ENCODE peak calls at places on chromosomes 16 and 17, in four cellular contexts. N is uterus, B is hepatocyte, W is body of pancreas. O is an unnamed sample. For H3K27me3, the result is how much of the 10 kb centered on the place peaks cover.

GRCh38 chr16:89343501-89344291 is 126.2 kb downstream of the ZNF778 start:
- DNase-seq in B (peak), W (no peak), N (no peak), O (no peak)

GRCh38 chr16:12231666-12232065 is 255.1 kb downstream of the SNX29 start:
- DNase-seq in N (no peak), B (no peak), W (no peak), O (no peak)

GRCh38 chr16:66740010-66740409 is 11.4 kb downstream of the DYNC1LI2 start:
- DNase-seq in B (peak), W (peak), N (no peak), O (peak)

GRCh38 chr16:70252355-70252988 is 732 bp upstream of the EXOSC6 start:
- DNase-seq in N (no peak), W (no peak), B (no peak), O (no peak)

GRCh38 chr17:21124096-21124495 is 2.7 kb upstream of the DHRS7B start:
- DNase-seq in N (no peak), W (no peak), B (no peak), O (no peak)

GRCh38 chr17:65181237-65182061 is 44.3 kb downstream of the RGS9 start:
- DNase-seq in B (no peak), N (no peak), W (no peak), O (no peak)

GRCh38 chr17:66272699-66273390 is 29.6 kb upstream of the PRKCA start:
- DNase-seq in W (no peak), B (no peak), N (no peak), O (no peak)

GRCh38 chr17:57869599-57870282 is 19.9 kb upstream of the MRPS23 start:
- DNase-seq in W (no peak), N (no peak), B (peak), O (no peak)

GRCh38 chr17:4739122-4740024 is at the start of the genes CXCL16 and ZMYND15:
- DNase-seq in B (peak), N (peak), W (peak), O (peak)

GRCh38 chr17:57834146-57834741 is 15.6 kb downstream of the MRPS23 start:
- DNase-seq in W (peak), N (no peak), B (no peak), O (peak)

GRCh38 chr16:20901441-20902112 is 1.0 kb downstream of the LYRM1 start:
- DNase-seq in B (peak), W (peak), N (peak), O (peak)

GRCh38 chr16:49036126-49036525 is 245.5 kb downstream of the CBLN1 start:
- DNase-seq in B (no peak), W (no peak), N (no peak), O (no peak)

GRCh38 chr17:37092041-37092440 is 143.3 kb downstream of the AATF start:
- DNase-seq in W (no peak), N (no peak), B (peak), O (peak)

GRCh38 chr16:27899736-27900135 is 163.8 kb downstream of the GSG1L start:
- DNase-seq in W (no peak), N (no peak), B (no peak), O (no peak)

GRCh38 chr16:49015189-49015540 is 266.5 kb downstream of the CBLN1 start:
- DNase-seq in B (no peak), N (no peak), W (no peak), O (no peak)

GRCh38 chr16:54342966-54343365 is 56.4 kb upstream of the IRX3 start:
- DNase-seq in W (no peak), N (no peak), B (no peak), O (no peak)

GRCh38 chr16:84629580-84629979 is 11.7 kb upstream of the COTL1 start:
- DNase-seq in N (no peak), B (no peak), W (no peak), O (no peak)

GRCh38 chr17:64354396-64354795 is 36.3 kb downstream of the PECAM1 start:
- DNase-seq in N (no peak), W (no peak), B (no peak), O (no peak)

GRCh38 chr17:56289321-56289720 is 136.0 kb downstream of the ANKFN1 start:
- DNase-seq in N (no peak), B (no peak), W (no peak), O (no peak)

GRCh38 chr17:879546-879945 is 97.4 kb downstream of the MRM3 start:
- DNase-seq in N (peak), B (peak), W (peak), O (peak)

GRCh38 chr16:78900039-78900811 is 700.3 kb downstream of the MAF start:
- DNase-seq in W (no peak), B (no peak), N (no peak), O (no peak)

GRCh38 chr17:19384723-19385391 is 2.1 kb downstream of the MFAP4 start:
- DNase-seq in N (peak), B (peak), W (no peak), O (no peak)

GRCh38 chr17:61159415-61159814 is 240.2 kb upstream of the TBX2 start:
- DNase-seq in B (no peak), W (no peak), N (no peak), O (no peak)

GRCh38 chr16:29816694-29817441 is 916 bp downstream of the PAGR1 start:
- DNase-seq in B (peak), N (peak), W (peak), O (peak)

GRCh38 chr17:48510761-48511604 is 19.8 kb downstream of the HOXB1 start:
- DNase-seq in N (no peak), B (no peak), W (no peak), O (no peak)

GRCh38 chr17:78001182-78001581 is 42.7 kb downstream of the TNRC6C start:
- DNase-seq in N (no peak), B (no peak), W (no peak), O (no peak)

GRCh38 chr17:63116967-63117366 is 150.9 kb downstream of the TANC2 start:
- DNase-seq in N (no peak), W (no peak), B (peak), O (no peak)

GRCh38 chr16:79372504-79373184 is 227.9 kb downstream of the MAF start:
- DNase-seq in W (no peak), N (peak), B (peak), O (no peak)

GRCh38 chr16:48169896-48170295 is 14.1 kb upstream of the ABCC12 start:
- DNase-seq in N (no peak), B (no peak), W (no peak), O (no peak)

GRCh38 chr16:6081320-6081976 is 983.9 kb upstream of the EEF2KMT start:
- DNase-seq in N (no peak), B (peak), W (peak), O (peak)

GRCh38 chr17:1399366-1399678 is 700 bp downstream of the YWHAE start:
- DNase-seq in B (peak), W (no peak), N (no peak), O (no peak)

GRCh38 chr17:81680150-81680549 is 3.4 kb downstream of the ARL16 start:
- DNase-seq in B (no peak), N (no peak), W (no peak), O (no peak)

DNA sequence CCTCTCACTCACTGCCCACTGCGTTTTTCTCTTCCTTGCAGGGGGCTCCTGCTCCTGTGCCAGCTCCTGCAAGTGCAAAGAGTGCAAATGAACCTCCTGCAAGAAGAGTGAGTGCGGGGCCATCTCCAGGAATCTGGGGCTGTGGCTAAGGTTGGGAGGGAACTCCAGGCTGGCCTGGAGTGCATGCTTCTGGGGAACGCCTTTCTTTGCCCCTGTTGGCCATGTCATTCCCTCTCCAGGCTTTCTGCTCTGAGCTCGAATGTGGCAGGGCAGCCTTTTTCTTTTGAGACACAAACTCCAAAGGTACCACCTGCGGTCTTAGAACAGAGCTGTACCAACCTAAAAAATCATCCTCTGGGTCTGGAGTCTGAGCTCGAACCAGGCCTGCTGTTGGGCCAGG is 7.4 kb upstream of the MT1E start:
- DNase-seq in N (no peak), B (no peak), W (no peak), O (no peak)
- H3K27me3 ChIP-seq in N (under half), B (under half), W (under half), O (under half)

DNA sequence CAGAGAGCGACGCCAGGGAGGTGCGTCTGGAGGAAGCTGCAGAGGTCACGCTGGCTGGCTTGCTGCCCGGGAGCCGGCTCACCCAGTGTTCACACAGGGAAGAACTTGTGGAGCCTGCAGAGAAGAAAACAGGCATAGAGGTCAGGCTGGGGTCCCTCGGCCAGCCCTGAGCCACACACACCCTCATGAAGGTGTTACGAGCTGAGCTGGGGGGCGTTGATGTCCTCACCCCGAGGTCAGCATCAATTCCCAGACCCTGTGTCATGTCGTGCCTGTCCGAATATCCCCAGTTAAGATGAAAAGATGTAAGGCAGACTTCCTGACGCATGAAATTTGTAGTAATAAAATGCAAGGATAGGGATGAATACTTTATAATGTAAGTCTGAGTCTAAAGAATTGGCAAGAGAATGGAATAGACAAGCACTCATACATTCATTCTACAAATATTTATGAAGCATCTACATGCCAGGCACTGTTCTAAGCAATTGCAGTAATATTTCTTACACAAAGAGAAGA is 77.1 kb downstream of the USP31 start:
- DNase-seq in W (no peak), B (no peak), N (peak), O (peak)
- H3K27ac ChIP-seq in W (no peak), B (no peak), N (peak), O (no peak)

GRCh38 chr17:32523827-32524552 is 37.2 kb downstream of the CDK5R1 start:
- DNase-seq in W (no peak), B (no peak), N (no peak), O (peak)

GRCh38 chr17:32525116-32525515 is 38.3 kb downstream of the CDK5R1 start:
- DNase-seq in W (no peak), N (no peak), B (no peak), O (no peak)

GRCh38 chr17:32520737-32521399 is 34.1 kb downstream of the CDK5R1 start:
- DNase-seq in B (no peak), W (no peak), N (no peak), O (no peak)

GRCh38 chr17:32519769-32520701 is 33.2 kb downstream of the CDK5R1 start:
- DNase-seq in B (peak), N (no peak), W (no peak), O (peak)

GRCh38 chr17:32523017-32523680 is 36.4 kb downstream of the CDK5R1 start:
- DNase-seq in B (no peak), W (no peak), N (no peak), O (peak)
- H3K4me3 ChIP-seq in B (no peak), W (no peak), N (no peak), O (no peak)

GRCh38 chr17:75785770-75786538 is 1.3 kb downstream of the UNK start:
- DNase-seq in N (no peak), W (no peak), B (no peak), O (no peak)
- H3K27me3 ChIP-seq in N (under half), W (under half), B (under half), O (under half)

GRCh38 chr17:7218166-7218565 is 1.5 kb downstream of the DLG4 start:
- DNase-seq in B (no peak), W (no peak), N (no peak), O (no peak)
- H3K27ac ChIP-seq in B (peak), W (no peak), N (peak), O (peak)

DNA sequence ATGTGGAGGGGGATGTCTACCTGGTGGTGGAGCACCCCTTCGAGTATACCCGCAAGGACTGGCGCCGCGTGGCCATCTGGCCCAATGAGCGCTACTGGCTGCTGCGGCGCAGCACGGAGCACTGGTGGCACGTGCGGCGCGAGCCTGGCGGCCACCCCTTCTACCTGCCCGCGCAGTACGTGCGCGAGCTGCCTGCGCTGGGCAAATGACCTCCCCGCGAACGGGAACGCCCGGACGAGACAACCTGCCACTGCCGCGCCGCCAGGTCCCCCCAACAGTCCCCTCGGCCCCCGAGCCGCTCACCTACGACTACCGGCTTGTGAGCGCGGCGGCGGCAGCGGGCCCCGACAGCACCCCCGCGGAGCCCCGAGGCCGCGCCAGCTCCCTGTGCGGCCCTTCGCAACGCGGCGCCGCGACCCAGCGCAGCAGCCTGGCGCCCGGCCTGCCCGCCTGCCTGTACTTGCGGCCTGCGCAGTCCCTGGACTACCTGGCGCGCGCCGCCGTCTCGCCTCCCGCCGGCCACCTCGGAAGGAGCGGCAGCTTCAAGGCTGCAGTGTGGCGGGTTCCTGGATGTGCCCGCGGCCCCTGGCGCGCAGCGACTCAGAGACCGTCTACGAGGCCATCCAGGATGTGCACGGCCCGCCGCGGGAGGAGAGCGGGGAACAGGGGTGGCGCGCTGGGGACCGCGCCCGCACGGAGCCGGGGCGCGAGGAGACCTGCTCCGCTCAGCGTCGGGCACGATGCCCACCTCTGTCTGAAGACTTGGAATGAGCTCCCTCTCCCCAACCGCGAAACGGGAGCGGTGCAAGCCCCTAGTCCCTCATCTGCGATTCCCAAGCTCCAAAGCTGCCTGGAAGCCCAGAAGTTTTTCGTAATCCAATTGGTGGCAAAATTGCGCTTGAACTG is 48.7 kb upstream of the AMZ2 start:
- DNase-seq in W (no peak), B (peak), N (no peak), O (no peak)
- H3K4me3 ChIP-seq in W (no peak), B (no peak), N (no peak), O (no peak)

GRCh38 chr16:68528686-68529379 is 10.3 kb upstream of the ZFP90 start:
- DNase-seq in B (peak), W (peak), N (peak), O (peak)

GRCh38 chr16:68529931-68530667 is 9.0 kb upstream of the ZFP90 start:
- DNase-seq in B (peak), N (peak), W (peak), O (peak)

GRCh38 chr16:68526143-68526781 is 12.8 kb upstream of the ZFP90 start:
- DNase-seq in B (no peak), N (no peak), W (no peak), O (no peak)

GRCh38 chr16:68526782-68527145 is 12.3 kb upstream of the ZFP90 start:
- DNase-seq in N (no peak), B (no peak), W (no peak), O (no peak)

DNA sequence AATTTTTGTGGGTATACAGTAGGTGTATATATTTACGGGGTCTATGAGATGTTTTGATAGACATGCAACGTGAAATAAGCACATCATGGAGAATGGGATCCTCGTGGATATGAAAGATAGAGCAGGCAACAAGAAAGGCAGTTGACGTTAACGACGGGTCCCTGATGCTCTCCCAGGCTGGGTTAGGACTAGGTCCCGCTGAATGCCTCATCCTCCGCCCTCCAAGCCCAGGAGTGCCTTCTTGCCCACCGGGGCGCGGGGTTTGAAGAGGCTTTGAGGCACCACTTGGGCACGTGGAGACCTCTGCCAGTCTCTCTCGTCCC is 9.5 kb upstream of the ZFP90 start:
- DNase-seq in B (no peak), W (no peak), N (no peak), O (no peak)
- H3K27me3 ChIP-seq in B (under half), W (under half), N (under half), O (under half)

DNA sequence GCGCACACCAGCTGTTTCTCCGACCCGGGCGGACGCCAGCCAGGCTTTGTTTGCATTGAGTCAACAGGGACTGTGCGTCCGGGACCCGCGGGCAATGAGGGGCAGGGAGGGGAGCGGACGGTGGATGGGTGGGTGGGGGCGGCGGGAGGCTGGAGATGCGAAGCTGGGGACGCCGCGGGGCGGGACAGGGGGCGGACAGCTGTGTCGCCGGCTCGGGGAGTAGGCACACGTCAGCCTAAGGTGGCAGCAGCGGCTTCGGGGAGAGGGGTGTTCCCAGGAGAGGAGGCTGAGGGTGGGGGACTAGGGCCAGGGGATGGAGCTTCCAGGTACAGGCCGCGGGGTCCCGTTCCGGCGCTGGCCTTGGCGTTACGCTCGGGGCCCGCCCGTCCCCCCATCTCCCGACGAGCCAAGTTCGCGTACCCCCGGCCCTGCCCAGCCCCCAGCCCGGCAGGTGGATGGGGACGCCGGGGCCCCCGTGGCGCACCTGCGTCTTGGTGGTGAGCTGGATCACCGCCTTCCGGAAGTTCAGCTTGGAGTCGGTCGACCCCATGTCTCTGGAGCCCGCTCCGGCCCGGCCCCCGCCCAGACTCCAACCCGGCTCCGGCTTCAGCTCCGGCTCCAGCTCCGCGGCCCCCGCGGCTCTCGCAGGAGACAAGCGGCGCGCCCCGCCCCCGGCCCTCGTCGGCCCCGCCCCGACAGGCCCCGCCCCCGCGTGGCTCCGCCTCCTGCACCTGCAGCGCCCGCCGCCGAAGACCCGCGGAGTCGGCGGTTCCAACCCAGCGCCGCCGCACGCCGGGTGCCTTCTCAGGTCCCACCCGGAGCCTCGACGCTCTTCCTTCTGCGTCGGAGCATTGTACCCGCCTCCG is at the start of gene HID1:
- DNase-seq in N (peak), B (peak), W (peak), O (peak)
- H3K27ac ChIP-seq in N (peak), B (peak), W (peak), O (peak)